ENCODE peak calls at places on chromosomes 3 and 15, in seven cellular contexts. B is AG04449, K is GM06990, X is mucosa of descending colon, Y is LNCaP clone FGC, H is AG09309, D is AG09319. L is an unnamed sample.

GRCh38 chr3:36864180-36865053 is 80.4 kb downstream of the TRANK1 start:
- DNase-seq in B (no peak), K (no peak), X (no peak), Y (no peak), H (no peak), D (no peak), L (no peak)

GRCh38 chr15:64503640-64504039 is 43.3 kb downstream of the ZNF609 start:
- DNase-seq in B (no peak), K (no peak), X (no peak), Y (no peak), H (no peak), D (no peak), L (no peak)

GRCh38 chr3:5791558-5791957 is 604.1 kb downstream of the EDEM1 start:
- DNase-seq in B (no peak), K (no peak), X (no peak), Y (no peak), H (no peak), D (no peak), L (no peak)

GRCh38 chr3:109559389-109559788 is 222.0 kb upstream of the DPPA4 start:
- DNase-seq in B (no peak), K (no peak), X (no peak), Y (no peak), H (no peak), D (no peak), L (no peak)

GRCh38 chr3:161295325-161295724 is 74.2 kb downstream of the NMD3 start:
- DNase-seq in B (no peak), K (no peak), X (no peak), Y (no peak), H (no peak), D (no peak), L (no peak)

GRCh38 chr3:184368804-184369183 is 7.3 kb downstream of the POLR2H start:
- DNase-seq in B (no peak), K (no peak), X (no peak), Y (no peak), H (peak), D (no peak), L (no peak)

GRCh38 chr15:74664028-74664616 is 31.7 kb downstream of the EDC3 start:
- DNase-seq in B (no peak), K (no peak), X (peak), Y (peak), H (no peak), D (no peak), L (no peak)

GRCh38 chr15:94286581-94286980 is 55.2 kb downstream of the MCTP2 start:
- DNase-seq in B (no peak), K (no peak), X (no peak), Y (no peak), H (no peak), D (no peak), L (no peak)

GRCh38 chr15:25238126-25238525 is 200.7 kb downstream of the UBE3A start:
- DNase-seq in B (no peak), K (no peak), X (no peak), Y (no peak), H (no peak), D (no peak), L (no peak)

GRCh38 chr3:34396288-34396687 is 597.9 kb downstream of the PDCD6IP start:
- DNase-seq in B (no peak), K (no peak), X (no peak), Y (no peak), H (no peak), D (no peak), L (no peak)

GRCh38 chr3:34396945-34397344 is 598.5 kb downstream of the PDCD6IP start:
- DNase-seq in B (no peak), K (no peak), X (no peak), Y (no peak), H (no peak), D (no peak), L (no peak)

DNA sequence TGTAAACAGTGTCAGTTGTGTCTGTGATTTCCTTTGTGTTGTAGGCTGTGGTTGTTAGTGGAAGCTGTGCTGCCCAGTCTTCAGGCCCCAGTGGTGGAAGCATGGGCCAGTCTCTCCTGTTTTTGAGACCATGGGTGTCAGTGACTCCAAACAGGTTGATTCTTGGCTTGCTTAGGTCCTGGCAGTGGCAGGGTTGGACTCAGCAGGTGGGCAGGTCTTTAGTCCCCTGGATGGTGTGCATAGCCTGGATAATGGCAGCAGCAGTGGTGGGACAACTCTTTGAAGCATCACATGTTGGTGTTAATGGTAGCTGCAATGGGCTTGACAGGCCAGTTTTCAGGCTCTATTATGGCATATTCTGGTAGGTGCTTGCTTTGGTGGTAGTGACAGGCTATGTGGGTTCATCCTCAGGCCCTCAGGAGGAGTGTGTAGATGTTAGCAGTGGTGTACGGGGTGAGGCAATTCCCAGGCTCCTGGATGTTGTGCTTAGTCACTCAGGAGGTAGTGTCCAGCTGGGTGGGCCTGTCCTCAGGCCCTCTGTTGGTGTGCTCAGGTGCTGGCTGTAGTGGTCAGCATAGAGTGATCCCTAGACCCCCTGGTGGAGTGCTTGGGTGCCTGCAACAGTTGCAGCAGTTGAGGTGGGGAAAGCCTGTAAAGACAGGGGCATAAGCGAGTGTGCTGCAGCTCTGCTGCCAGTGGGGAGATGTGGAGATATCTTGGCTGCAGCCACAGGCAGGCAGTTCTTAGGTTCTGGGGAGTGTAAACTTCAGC is 596.7 kb downstream of the PDCD6IP start:
- DNase-seq in B (no peak), K (no peak), X (no peak), Y (no peak), H (no peak), D (no peak), L (no peak)
- TF ChIP-seq CTCF in B (no peak), K (no peak), X (no peak), Y (no peak), H (no peak), D (no peak), L (no peak)

GRCh38 chr3:177905173-177905894 is 630.9 kb upstream of the KCNMB2 start:
- DNase-seq in B (peak), K (no peak), X (no peak), Y (no peak), H (peak), D (peak), L (no peak)

GRCh38 chr3:177904661-177905060 is 631.6 kb upstream of the KCNMB2 start:
- DNase-seq in B (no peak), K (no peak), X (no peak), Y (no peak), H (no peak), D (peak), L (no peak)

GRCh38 chr3:177906573-177907229 is 629.5 kb upstream of the KCNMB2 start:
- DNase-seq in B (no peak), K (no peak), X (no peak), Y (no peak), H (no peak), D (no peak), L (no peak)

DNA sequence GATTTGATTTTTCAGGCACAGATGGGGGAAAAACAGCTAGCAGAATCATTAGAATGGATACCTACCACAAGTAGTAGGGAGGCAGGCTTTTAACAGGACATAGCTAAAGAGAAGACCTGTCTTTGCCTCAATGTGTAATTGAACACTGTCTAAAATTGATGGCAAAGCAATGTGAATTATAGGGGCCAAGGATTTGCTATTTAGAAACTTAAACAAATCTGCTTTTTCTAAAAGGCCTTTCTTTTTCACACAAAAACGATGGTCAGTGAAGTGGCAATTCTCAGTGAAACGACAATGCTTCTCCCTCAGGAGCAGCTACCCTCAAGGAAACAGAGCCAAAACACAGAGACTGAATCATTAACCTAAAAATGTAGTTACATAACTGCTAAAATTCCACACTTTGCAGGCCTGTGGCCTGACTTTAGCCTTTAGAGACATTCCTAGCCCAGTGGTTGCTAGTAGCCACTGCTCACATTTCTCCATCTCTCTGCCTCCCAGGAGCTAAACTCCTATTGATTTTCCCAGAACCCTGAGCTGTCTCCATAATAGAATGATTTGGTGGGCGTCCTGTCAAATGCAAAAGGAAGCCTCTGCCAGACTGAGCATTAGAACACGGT is 630.2 kb upstream of the KCNMB2 start:
- DNase-seq in B (peak), K (no peak), X (no peak), Y (no peak), H (peak), D (peak), L (no peak)
- TF ChIP-seq CTCF in B (no peak), K (no peak), X (no peak), Y (no peak), H (peak), D (no peak), L (no peak)

GRCh38 chr3:57078366-57079220 is 18.1 kb downstream of the SPATA12 start:
- DNase-seq in B (no peak), K (peak), X (peak), Y (no peak), H (peak), D (no peak), L (peak)
- TF ChIP-seq CTCF in B (peak), K (peak), X (no peak), Y (peak), H (no peak), D (peak), L (no peak)

GRCh38 chr15:85800460-85801123 is 5.9 kb upstream of the KLHL25 start:
- DNase-seq in B (no peak), K (no peak), X (peak), Y (peak), H (peak), D (no peak), L (no peak)
- TF ChIP-seq CTCF in B (no peak), K (no peak), X (peak), Y (peak), H (peak), D (no peak), L (no peak)

GRCh38 chr15:28923726-28924280 is 38.0 kb downstream of the APBA2 start:
- DNase-seq in B (no peak), K (no peak), X (no peak), Y (no peak), H (no peak), D (no peak), L (no peak)

GRCh38 chr15:28920781-28921331 is 35.1 kb downstream of the APBA2 start:
- DNase-seq in B (no peak), K (no peak), X (no peak), Y (no peak), H (no peak), D (no peak), L (no peak)

GRCh38 chr15:28922712-28923012 is 36.9 kb downstream of the APBA2 start:
- DNase-seq in B (no peak), K (no peak), X (no peak), Y (no peak), H (no peak), D (no peak), L (no peak)

GRCh38 chr15:28921336-28921735 is 35.6 kb downstream of the APBA2 start:
- DNase-seq in B (no peak), K (no peak), X (no peak), Y (no peak), H (no peak), D (no peak), L (no peak)

DNA sequence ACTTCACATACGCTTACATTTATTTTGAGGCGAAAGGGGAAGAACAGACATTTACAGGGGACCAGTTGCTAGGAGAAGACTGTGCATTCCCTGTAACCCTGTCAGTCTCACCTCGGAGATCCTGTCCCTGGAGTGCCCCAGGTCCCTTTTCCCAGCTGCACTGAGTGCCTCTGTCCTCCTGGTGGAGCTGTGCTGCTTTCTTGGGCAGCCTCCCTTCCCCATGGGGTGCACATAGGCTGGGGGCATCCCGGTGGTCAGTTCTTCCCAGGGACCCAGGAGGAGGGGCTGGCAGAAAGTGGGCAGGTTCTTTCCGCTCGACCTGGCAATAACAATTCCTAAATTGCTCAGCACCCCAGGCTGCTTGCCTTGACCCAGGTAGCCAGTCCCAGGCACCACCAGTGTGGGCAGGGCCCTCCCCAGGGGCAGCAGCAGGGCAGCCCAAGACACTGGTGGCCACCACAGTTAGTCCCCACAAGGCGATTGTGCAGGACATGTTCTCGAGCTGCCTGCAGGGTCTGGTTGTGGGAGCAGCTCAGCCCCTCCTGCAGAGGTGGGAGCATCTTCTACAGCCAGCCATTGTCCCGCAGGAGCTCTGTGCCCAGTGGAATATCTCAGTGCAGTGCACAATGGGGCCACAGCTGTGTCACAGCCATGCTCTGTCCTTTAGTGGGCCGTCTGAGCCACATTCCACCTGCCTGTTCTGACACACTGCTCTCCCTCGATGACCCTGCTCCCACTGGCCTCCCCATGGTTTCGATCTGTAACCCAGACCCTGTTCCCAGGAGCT is 36.3 kb downstream of the APBA2 start:
- DNase-seq in B (no peak), K (no peak), X (no peak), Y (no peak), H (no peak), D (no peak), L (no peak)
- TF ChIP-seq CTCF in B (peak), K (peak), X (no peak), Y (no peak), H (no peak), D (no peak), L (peak)

GRCh38 chr3:141735176-141735575 is 2.9 kb upstream of the RNF7 start:
- DNase-seq in B (no peak), K (no peak), X (no peak), Y (no peak), H (no peak), D (no peak), L (no peak)

GRCh38 chr3:141728355-141728892 is 9.7 kb upstream of the RNF7 start:
- DNase-seq in B (no peak), K (no peak), X (no peak), Y (no peak), H (no peak), D (no peak), L (no peak)

GRCh38 chr3:141726483-141726882 is 11.6 kb upstream of the RNF7 start:
- DNase-seq in B (no peak), K (no peak), X (no peak), Y (no peak), H (no peak), D (no peak), L (no peak)

GRCh38 chr3:141729240-141729639 is 8.9 kb upstream of the RNF7 start:
- DNase-seq in B (no peak), K (no peak), X (no peak), Y (no peak), H (no peak), D (no peak), L (no peak)
- TF ChIP-seq CTCF in B (no peak), K (peak), X (no peak), Y (peak), H (peak), D (no peak), L (no peak)

GRCh38 chr15:60054472-60054871 is 50.4 kb downstream of the FOXB1 start:
- DNase-seq in B (no peak), K (no peak), X (no peak), Y (no peak), H (no peak), D (no peak), L (no peak)
- TF ChIP-seq CTCF in B (no peak), K (no peak), X (no peak), Y (no peak), H (no peak), D (no peak), L (no peak)

GRCh38 chr3:178434206-178434805 is 101.9 kb upstream of the KCNMB2 start:
- DNase-seq in B (no peak), K (no peak), X (no peak), Y (no peak), H (no peak), D (no peak), L (no peak)
- TF ChIP-seq CTCF in B (no peak), K (peak), X (no peak), Y (peak), H (peak), D (peak), L (peak)

GRCh38 chr15:83993591-83993990 is 242.0 kb upstream of the GOLGA6L4 start:
- DNase-seq in B (no peak), K (no peak), X (no peak), Y (no peak), H (no peak), D (no peak), L (no peak)
- TF ChIP-seq CTCF in B (no peak), K (peak), X (no peak), Y (peak), H (no peak), D (peak), L (no peak)